ENCODE peak calls at places on chromosomes 7 and 10, in eight cellular contexts. Y, D, S, W, F, O, M and T are unnamed samples.

GRCh38 chr7:134367956-134368749 is 51.4 kb upstream of the SLC35B4 start:
- DNase-seq in Y (no peak), D (no peak), S (no peak), W (no peak), F (no peak), O (peak; percentile 55), M (no peak), T (no peak)

GRCh38 chr10:79070091-79070610 is 1.4 kb downstream of the ZMIZ1 start:
- DNase-seq in Y (peak; percentile 79), D (no peak), S (no peak), W (peak; percentile 80), F (no peak), O (no peak), M (no peak), T (no peak)

GRCh38 chr10:13758302-13758701 is 171.5 kb downstream of the PRPF18 start:
- DNase-seq in Y (no peak), D (no peak), S (no peak), W (no peak), F (no peak), O (peak; percentile 85), M (no peak), T (peak; percentile 88)

GRCh38 chr10:79483948-79484347 is 28.4 kb upstream of the EIF5AL1 start:
- DNase-seq in Y (no peak), D (no peak), S (no peak), W (no peak), F (no peak), O (no peak), M (peak; percentile 51), T (no peak)

GRCh38 chr10:100183482-100183881 is 2.3 kb downstream of the ERLIN1 start:
- DNase-seq in Y (no peak), D (peak; percentile 4), S (peak; percentile 94), W (no peak), F (no peak), O (peak; percentile 58), M (no peak), T (no peak)

GRCh38 chr7:73557397-73558257 is at the start of gene BCL7B:
- DNase-seq in Y (peak; percentile 82), D (peak; percentile 86), S (peak; percentile 47), W (peak; percentile 91), F (peak; percentile 76), O (peak; percentile 66), M (peak; percentile 69), T (no peak)

GRCh38 chr10:45008524-45009161 is 7.9 kb downstream of the ZNF22 start:
- DNase-seq in Y (no peak), D (peak; percentile 84), S (peak; percentile 84), W (no peak), F (peak; percentile 30), O (peak; percentile 85), M (peak; percentile 49), T (no peak)

GRCh38 chr7:136728945-136729344 is 139.5 kb upstream of the CHRM2 start:
- DNase-seq in Y (no peak), D (no peak), S (no peak), W (no peak), F (peak; percentile 6), O (no peak), M (no peak), T (no peak)

GRCh38 chr10:101566333-101567164 is 21.5 kb downstream of the POLL start:
- DNase-seq in Y (peak; percentile 46), D (peak; percentile 14), S (no peak), W (peak; percentile 59), F (peak; percentile 79), O (no peak), M (peak; percentile 41), T (peak; percentile 40)

GRCh38 chr7:684416-684815 is 42.1 kb upstream of the DNAAF5 start:
- DNase-seq in Y (peak; percentile 11), D (no peak), S (no peak), W (peak; percentile 31), F (no peak), O (no peak), M (no peak), T (peak; percentile 27)

GRCh38 chr10:96830511-96831199 is 1.4 kb upstream of the LCOR start:
- DNase-seq in Y (no peak), D (peak; percentile 88), S (peak; percentile 52), W (no peak), F (peak; percentile 57), O (peak; percentile 71), M (peak; percentile 82), T (no peak)

GRCh38 chr10:96832721-96833219 is 672 bp downstream of the LCOR start:
- DNase-seq in Y (peak; percentile 90), D (peak; percentile 88), S (no peak), W (peak; percentile 94), F (peak; percentile 85), O (peak; percentile 61), M (peak; percentile 83), T (peak; percentile 75)

GRCh38 chr10:96831200-96831866 is 765 bp upstream of the LCOR start:
- DNase-seq in Y (no peak), D (peak; percentile 20), S (no peak), W (no peak), F (no peak), O (no peak), M (no peak), T (no peak)

GRCh38 chr10:96833220-96834001 is 1.3 kb downstream of the LCOR start:
- DNase-seq in Y (peak; percentile 58), D (peak; percentile 31), S (no peak), W (no peak), F (peak; percentile 33), O (peak; percentile 39), M (peak; percentile 34), T (no peak)

GRCh38 chr10:96831867-96832720 is at the start of gene LCOR:
- DNase-seq in Y (peak; percentile 91), D (peak; percentile 94), S (peak; percentile 65), W (peak; percentile 93), F (peak; percentile 88), O (peak; percentile 86), M (peak; percentile 92), T (peak; percentile 73)
- H3K4me1 ChIP-seq in Y (peaks cover 7% of the 10 kb centered on the region), D (peaks cover 54% of the 10 kb centered on the region), S (peaks cover 18% of the 10 kb centered on the region), W (peaks cover 43% of the 10 kb centered on the region), F (peaks cover 7% of the 10 kb centered on the region), O (peaks cover 8% of the 10 kb centered on the region), M (peaks cover 29% of the 10 kb centered on the region), T (peaks cover 20% of the 10 kb centered on the region)

GRCh38 chr7:143979999-143980398 is 20.1 kb upstream of the OR6B1 start:
- DNase-seq in Y (no peak), D (no peak), S (no peak), W (no peak), F (no peak), O (no peak), M (no peak), T (no peak)

GRCh38 chr7:143978585-143978984 is 21.5 kb upstream of the OR6B1 start:
- DNase-seq in Y (no peak), D (no peak), S (no peak), W (no peak), F (no peak), O (no peak), M (no peak), T (no peak)

GRCh38 chr7:143980746-143981510 is 19.2 kb upstream of the OR6B1 start:
- DNase-seq in Y (no peak), D (no peak), S (no peak), W (no peak), F (no peak), O (peak; percentile 31), M (no peak), T (no peak)

GRCh38 chr7:143975617-143976016 is 21.0 kb downstream of the OR2F1 start:
- DNase-seq in Y (no peak), D (no peak), S (no peak), W (no peak), F (no peak), O (no peak), M (no peak), T (no peak)

GRCh38 chr7:143979359-143979758 is 20.8 kb upstream of the OR6B1 start:
- DNase-seq in Y (no peak), D (no peak), S (peak; percentile 87), W (no peak), F (no peak), O (peak; percentile 8), M (no peak), T (no peak)
- H3K4me3 ChIP-seq in Y (no peak overlapping the region), D (no peak overlapping the region), S (no peak overlapping the region), W (no peak overlapping the region), F (no peak overlapping the region), O (no peak overlapping the region), M (no peak overlapping the region), T (no peak overlapping the region)

GRCh38 chr10:61836888-61837747 is 64.4 kb upstream of the ARID5B start:
- DNase-seq in Y (no peak), D (no peak), S (peak; percentile 95), W (no peak), F (no peak), O (peak; percentile 60), M (no peak), T (no peak)

GRCh38 chr10:61839911-61840310 is 61.6 kb upstream of the ARID5B start:
- DNase-seq in Y (no peak), D (no peak), S (no peak), W (no peak), F (no peak), O (no peak), M (no peak), T (no peak)

GRCh38 chr10:61836233-61836887 is 65.1 kb upstream of the ARID5B start:
- DNase-seq in Y (no peak), D (no peak), S (peak; percentile 75), W (no peak), F (no peak), O (no peak), M (no peak), T (no peak)

GRCh38 chr10:61835909-61836232 is 65.6 kb upstream of the ARID5B start:
- DNase-seq in Y (no peak), D (no peak), S (no peak), W (no peak), F (no peak), O (peak; percentile 25), M (no peak), T (no peak)

GRCh38 chr10:61837748-61838055 is 63.8 kb upstream of the ARID5B start:
- DNase-seq in Y (no peak), D (no peak), S (no peak), W (no peak), F (no peak), O (no peak), M (no peak), T (no peak)
- TF ChIP-seq CTCF in Y (no peak), D (no peak), S (no peak), W (no peak), F (no peak), O (no peak), M (no peak), T (no peak)

GRCh38 chr10:1374901-1375804 is 319.0 kb downstream of the WDR37 start:
- DNase-seq in Y (no peak), D (no peak), S (no peak), W (no peak), F (no peak), O (no peak), M (peak; percentile 8), T (no peak)

GRCh38 chr10:1377231-1377630 is 321.0 kb downstream of the WDR37 start:
- DNase-seq in Y (no peak), D (no peak), S (no peak), W (no peak), F (no peak), O (no peak), M (peak; percentile 3), T (no peak)

GRCh38 chr10:1377756-1378397 is 321.7 kb downstream of the WDR37 start:
- DNase-seq in Y (no peak), D (no peak), S (no peak), W (no peak), F (no peak), O (no peak), M (no peak), T (no peak)

GRCh38 chr10:1375805-1376170 is 319.6 kb downstream of the WDR37 start:
- DNase-seq in Y (no peak), D (no peak), S (no peak), W (no peak), F (no peak), O (no peak), M (peak; percentile 2), T (no peak)

GRCh38 chr10:1376384-1376945 is 320.3 kb downstream of the WDR37 start:
- DNase-seq in Y (no peak), D (no peak), S (no peak), W (no peak), F (no peak), O (no peak), M (peak; percentile 1), T (no peak)
- H3K4me1 ChIP-seq in Y (no peaks in the 10 kb centered on the region), D (no peaks in the 10 kb centered on the region), S (no peaks in the 10 kb centered on the region), W (no peaks in the 10 kb centered on the region), F (no peaks in the 10 kb centered on the region), O (no peaks in the 10 kb centered on the region), M (no peaks in the 10 kb centered on the region), T (no peaks in the 10 kb centered on the region)